ENCODE peak calls at places on chromosomes 6 and 20, in eight cellular contexts. I is naive B cell; X is NCI-H2107; S is stimulated activated CD4-positive, alpha-beta T cell treated with anti-CD3 and anti-CD28 coated beads, TNF-alpha, amount 100 ng/mL, for 24 hours; K is OCI-LY7; V is GOT3; Z is ovary; U is gastrocnemius medialis. C is an unnamed sample.

GRCh38 chr20:8194721-8195120 is 62.7 kb downstream of the PLCB1 start:
- DNase-seq in X (no peak), I (no peak), V (no peak), S (no peak), K (no peak), Z (no peak), U (no peak), C (no peak)

GRCh38 chr20:17796096-17796563 is 96.4 kb downstream of the BANF2 start:
- DNase-seq in V (no peak), K (no peak), X (no peak), U (peak), I (no peak), S (no peak), Z (peak), C (no peak)

GRCh38 chr6:22042713-22043112 is 254.1 kb downstream of the PRL start:
- DNase-seq in V (no peak), K (no peak), X (no peak), U (no peak), S (no peak), I (no peak), Z (peak), C (no peak)

GRCh38 chr6:43269273-43270007 is 26.2 kb downstream of the TTBK1 start:
- DNase-seq in X (no peak), V (no peak), Z (no peak), I (peak), K (peak), U (no peak), S (no peak), C (peak)

GRCh38 chr6:158999154-158999668 is 791 bp downstream of the RSPH3 start:
- DNase-seq in Z (no peak), X (no peak), U (no peak), I (no peak), S (no peak), V (no peak), K (no peak), C (peak)

GRCh38 chr6:12584631-12585405 is 131.7 kb upstream of the PHACTR1 start:
- DNase-seq in Z (no peak), U (no peak), S (no peak), K (no peak), I (no peak), V (no peak), X (no peak), C (no peak)

GRCh38 chr6:56906752-56907151 is 48.2 kb upstream of the BEND6 start:
- DNase-seq in Z (no peak), V (no peak), X (no peak), I (no peak), S (no peak), U (no peak), K (no peak), C (peak)

GRCh38 chr6:47670851-47671250 is 27.5 kb upstream of the ADGRF4 start:
- DNase-seq in K (no peak), I (no peak), X (no peak), Z (no peak), U (no peak), V (no peak), S (no peak), C (peak)

GRCh38 chr20:24943196-24943595 is 5.9 kb upstream of the CST7 start:
- DNase-seq in Z (no peak), I (no peak), S (no peak), V (no peak), X (no peak), K (no peak), U (no peak), C (no peak)

GRCh38 chr6:110800181-110800838 is 15.0 kb downstream of the CDK19 start:
- DNase-seq in X (no peak), I (no peak), U (no peak), Z (no peak), K (no peak), V (no peak), S (no peak), C (no peak)

GRCh38 chr6:37205189-37205996 is 35.4 kb downstream of the PIM1 start:
- DNase-seq in Z (no peak), I (no peak), K (no peak), V (no peak), U (no peak), X (no peak), S (no peak), C (no peak)

GRCh38 chr6:27375613-27376079 is 12.9 kb upstream of the ZNF391 start:
- DNase-seq in S (no peak), K (no peak), Z (no peak), V (no peak), I (no peak), U (no peak), X (no peak), C (peak)

GRCh38 chr6:5422321-5422915 is 161.1 kb downstream of the FARS2 start:
- DNase-seq in K (peak), V (no peak), X (no peak), I (no peak), Z (no peak), S (no peak), U (no peak), C (peak)

GRCh38 chr20:13286600-13286999 is 65.5 kb downstream of the ISM1 start:
- DNase-seq in U (no peak), S (no peak), Z (no peak), I (no peak), K (no peak), V (no peak), X (no peak), C (no peak)

GRCh38 chr20:38321959-38322598 is 18.1 kb downstream of the BPI start:
- DNase-seq in Z (peak), I (no peak), U (peak), X (no peak), K (no peak), V (no peak), S (no peak), C (peak)

GRCh38 chr6:10302566-10303235 is 112.2 kb downstream of the TFAP2A start:
- DNase-seq in X (no peak), Z (no peak), U (no peak), I (no peak), K (no peak), S (no peak), V (no peak), C (no peak)

GRCh38 chr20:43662943-43663655 is 3.8 kb upstream of the MYBL2 start:
- DNase-seq in U (no peak), Z (no peak), K (no peak), S (no peak), I (no peak), X (no peak), V (no peak), C (no peak)

GRCh38 chr6:66103354-66103753 is 396.3 kb upstream of the EYS start:
- DNase-seq in X (no peak), K (no peak), Z (no peak), V (no peak), I (no peak), U (no peak), S (no peak), C (no peak)

GRCh38 chr6:111843347-111844147 is 29.7 kb downstream of the FYN start:
- DNase-seq in S (no peak), U (no peak), K (no peak), V (no peak), X (no peak), Z (no peak), I (peak), C (peak)

GRCh38 chr20:15487030-15487429 is 1086.2 kb downstream of the KIF16B start:
- DNase-seq in V (no peak), S (no peak), K (no peak), I (no peak), X (no peak), Z (no peak), U (no peak), C (no peak)

GRCh38 chr6:44737829-44738528 is 350.5 kb downstream of the CDC5L start:
- DNase-seq in V (no peak), U (no peak), I (no peak), X (no peak), S (no peak), K (no peak), Z (no peak), C (no peak)

GRCh38 chr6:21953831-21954801 is 342.7 kb downstream of the PRL start:
- DNase-seq in I (no peak), S (no peak), X (no peak), U (no peak), V (no peak), K (no peak), Z (peak), C (peak)

GRCh38 chr20:10793741-10794140 is 119.9 kb upstream of the JAG1 start:
- DNase-seq in V (no peak), U (no peak), X (no peak), K (no peak), S (no peak), I (no peak), Z (no peak), C (no peak)

GRCh38 chr6:133977983-133978895 is 25.2 kb downstream of the TBPL1 start:
- DNase-seq in K (no peak), I (no peak), Z (no peak), V (no peak), X (no peak), S (no peak), U (no peak), C (no peak)

GRCh38 chr6:25883991-25884390 is 9.9 kb upstream of the SLC17A3 start:
- DNase-seq in V (peak), K (no peak), U (no peak), Z (no peak), S (no peak), I (no peak), X (no peak), C (peak)

GRCh38 chr6:100467144-100468012 is 2.7 kb upstream of the SIM1 start:
- DNase-seq in K (no peak), I (no peak), X (no peak), Z (no peak), S (no peak), U (no peak), V (no peak), C (no peak)

GRCh38 chr20:21546355-21546754 is 32.5 kb upstream of the NKX2-2 start:
- DNase-seq in I (no peak), K (no peak), X (no peak), V (no peak), U (no peak), S (no peak), Z (no peak), C (no peak)

GRCh38 chr20:891121-892080 is 24.7 kb downstream of the ANGPT4 start:
- DNase-seq in X (no peak), U (peak), K (no peak), V (no peak), I (no peak), S (no peak), Z (peak), C (no peak)

GRCh38 chr6:12769556-12770255 is 53.1 kb downstream of the PHACTR1 start:
- DNase-seq in I (no peak), V (no peak), U (no peak), S (no peak), X (no peak), K (no peak), Z (no peak), C (no peak)

GRCh38 chr6:22613695-22614094 is 44.3 kb downstream of the HDGFL1 start:
- DNase-seq in X (no peak), S (no peak), U (no peak), K (no peak), Z (no peak), I (no peak), V (no peak), C (no peak)

GRCh38 chr6:6758546-6758914 is 170.0 kb downstream of the LY86 start:
- DNase-seq in V (no peak), U (no peak), K (no peak), S (no peak), X (no peak), I (no peak), Z (no peak), C (no peak)

GRCh38 chr6:63058601-63059000 is 152.7 kb upstream of the FKBP1C start:
- DNase-seq in I (no peak), U (no peak), K (no peak), S (no peak), V (no peak), X (no peak), Z (no peak), C (peak)

GRCh38 chr20:14712302-14712739 is 374.9 kb upstream of the FLRT3 start:
- DNase-seq in X (no peak), Z (no peak), I (no peak), S (no peak), V (no peak), U (no peak), K (no peak), C (no peak)

GRCh38 chr6:11769816-11770545 is 8.6 kb downstream of the ADTRP start:
- DNase-seq in S (no peak), U (no peak), V (no peak), K (no peak), X (peak), Z (no peak), I (no peak), C (no peak)

GRCh38 chr6:170031096-170031471 is 259.8 kb downstream of the DLL1 start:
- DNase-seq in U (no peak), I (no peak), V (no peak), X (no peak), K (no peak), S (no peak), Z (no peak), C (no peak)